ENCODE peak calls at places on chromosome 20, in nine cellular contexts. J, Z, W, S, X, Y, G, U and Q are unnamed samples. For H3K36me3, the result is how much of the 10 kb centered on the place peaks cover.

GRCh38 chr20:5920581-5920980 is 29.8 kb downstream of the TRMT6 start:
- DNase-seq in J (no peak), Z (no peak), W (no peak), S (no peak), X (no peak), Y (no peak), G (no peak), U (no peak), Q (no peak)

GRCh38 chr20:8693709-8694108 is 375.2 kb upstream of the PLCB4 start:
- DNase-seq in J (no peak), Z (no peak), W (no peak), S (peak), X (no peak), Y (no peak), G (no peak), U (no peak), Q (no peak)

GRCh38 chr20:49916146-49917002 is 1.0 kb upstream of the SPATA2 start:
- DNase-seq in J (no peak), Z (no peak), W (no peak), S (no peak), X (no peak), Y (peak), G (no peak), U (no peak), Q (no peak)

GRCh38 chr20:46351357-46352058 is 43.2 kb upstream of the CDH22 start:
- DNase-seq in J (no peak), Z (no peak), W (no peak), S (no peak), X (peak), Y (no peak), G (peak), U (peak), Q (no peak)

GRCh38 chr20:14986026-14986655 is 648.7 kb upstream of the FLRT3 start:
- DNase-seq in J (no peak), Z (no peak), W (peak), S (no peak), X (peak), Y (peak), G (no peak), U (no peak), Q (no peak)

GRCh38 chr20:59033093-59033492 is 958 bp upstream of the ATP5F1E start:
- DNase-seq in J (no peak), Z (no peak), W (no peak), S (no peak), X (no peak), Y (no peak), G (no peak), U (no peak), Q (no peak)

GRCh38 chr20:32983459-32984112 is 20.6 kb downstream of the SUN5 start:
- DNase-seq in J (no peak), Z (no peak), W (no peak), S (no peak), X (no peak), Y (no peak), G (peak), U (no peak), Q (no peak)

GRCh38 chr20:5557123-5557522 is 193.1 kb upstream of the SHLD1 start:
- DNase-seq in J (no peak), Z (peak), W (no peak), S (peak), X (peak), Y (peak), G (no peak), U (peak), Q (peak)

GRCh38 chr20:19890358-19891117 is 126.6 kb upstream of the NAA20 start:
- DNase-seq in J (no peak), Z (no peak), W (no peak), S (no peak), X (no peak), Y (no peak), G (no peak), U (no peak), Q (no peak)

GRCh38 chr20:18132663-18133062 is 5.0 kb upstream of the KAT14 start:
- DNase-seq in J (no peak), Z (no peak), W (no peak), S (no peak), X (no peak), Y (no peak), G (no peak), U (no peak), Q (no peak)

GRCh38 chr20:10784337-10785183 is 110.8 kb upstream of the JAG1 start:
- DNase-seq in J (no peak), Z (no peak), W (no peak), S (no peak), X (no peak), Y (no peak), G (no peak), U (no peak), Q (no peak)

GRCh38 chr20:23939063-23939462 is 49.5 kb downstream of the GGTLC1 start:
- DNase-seq in J (no peak), Z (no peak), W (no peak), S (no peak), X (no peak), Y (no peak), G (no peak), U (no peak), Q (no peak)

GRCh38 chr20:40952231-40952630 is 76.4 kb upstream of the TOP1 start:
- DNase-seq in J (no peak), Z (no peak), W (no peak), S (no peak), X (no peak), Y (no peak), G (no peak), U (no peak), Q (no peak)

GRCh38 chr20:46093531-46093930 is 3.8 kb upstream of the NCOA5 start:
- DNase-seq in J (no peak), Z (no peak), W (no peak), S (no peak), X (no peak), Y (no peak), G (no peak), U (no peak), Q (no peak)

GRCh38 chr20:64107736-64108457 is 532 bp upstream of the NPBWR2 start:
- DNase-seq in J (no peak), Z (peak), W (peak), S (no peak), X (no peak), Y (no peak), G (peak), U (peak), Q (peak)

DNA sequence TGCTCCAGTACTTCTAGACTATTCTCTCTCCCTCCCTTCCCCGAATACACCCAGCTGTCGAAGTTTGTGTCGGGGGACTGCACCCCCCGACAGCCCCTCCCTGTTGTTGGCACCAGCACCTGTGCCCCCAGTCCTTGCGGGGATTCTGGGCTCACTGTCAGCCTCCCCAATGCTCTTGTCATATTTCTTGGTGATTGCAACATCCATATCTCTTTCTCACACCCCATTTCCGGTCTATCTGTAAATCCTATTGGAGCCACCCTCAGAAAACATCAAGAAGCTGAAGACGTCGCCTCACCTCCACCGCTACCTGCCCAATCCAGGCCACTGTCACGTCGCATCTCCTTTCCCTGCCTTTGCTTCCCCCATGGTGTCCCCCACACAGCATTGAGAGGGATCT is 32.6 kb upstream of the VSTM2L start:
- DNase-seq in J (no peak), Z (no peak), W (no peak), S (no peak), X (no peak), Y (no peak), G (peak), U (no peak), Q (no peak)
- H3K27ac ChIP-seq in J (no peak), Z (no peak), W (no peak), S (no peak), X (no peak), Y (no peak), G (no peak), U (no peak), Q (no peak)

GRCh38 chr20:3861191-3861590 is 14.6 kb downstream of the MAVS start:
- DNase-seq in J (no peak), Z (no peak), W (no peak), S (no peak), X (no peak), Y (no peak), G (no peak), U (no peak), Q (no peak)
- H3K36me3 ChIP-seq in J (half or more), Z (half or more), W (half or more), S (under half), X (half or more), Y (half or more), G (half or more), U (under half), Q (half or more)

GRCh38 chr20:55582498-55582897 is 422.8 kb downstream of the CBLN4 start:
- DNase-seq in J (no peak), Z (no peak), W (no peak), S (no peak), X (no peak), Y (no peak), G (no peak), U (no peak), Q (no peak)
- H3K27ac ChIP-seq in J (no peak), Z (no peak), W (no peak), S (no peak), X (no peak), Y (no peak), G (no peak), U (no peak), Q (no peak)

DNA sequence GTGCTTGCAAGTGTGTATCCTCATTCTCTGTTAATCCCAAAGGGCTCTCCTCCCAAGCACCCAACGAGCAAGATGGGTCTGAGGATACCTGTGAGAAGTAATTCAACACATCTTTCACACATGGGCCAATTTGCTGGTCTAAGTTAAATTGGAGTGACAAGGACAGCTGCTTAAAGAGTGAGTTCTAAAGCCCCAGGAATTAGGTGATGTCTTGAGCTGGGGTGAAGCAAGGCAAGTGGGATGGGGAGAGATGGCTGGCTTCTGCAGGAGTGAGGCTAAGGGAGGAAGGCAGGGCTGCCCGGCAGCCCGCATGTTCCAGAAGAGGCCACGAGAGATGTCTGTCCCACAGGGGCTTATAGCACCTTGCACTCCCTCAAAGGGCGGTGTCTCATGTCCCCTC is 288.5 kb downstream of the CDH26 start:
- DNase-seq in J (no peak), Z (no peak), W (no peak), S (no peak), X (no peak), Y (no peak), G (no peak), U (no peak), Q (no peak)
- H3K36me3 ChIP-seq in J (under half), Z (under half), W (under half), S (under half), X (under half), Y (under half), G (under half), U (under half), Q (under half)

GRCh38 chr20:22585786-22586493 is 1.6 kb upstream of the FOXA2 start:
- DNase-seq in J (no peak), Z (no peak), W (no peak), S (no peak), X (no peak), Y (no peak), G (no peak), U (no peak), Q (no peak)
- H3K27ac ChIP-seq in J (no peak), Z (no peak), W (peak), S (no peak), X (no peak), Y (no peak), G (no peak), U (no peak), Q (no peak)

DNA sequence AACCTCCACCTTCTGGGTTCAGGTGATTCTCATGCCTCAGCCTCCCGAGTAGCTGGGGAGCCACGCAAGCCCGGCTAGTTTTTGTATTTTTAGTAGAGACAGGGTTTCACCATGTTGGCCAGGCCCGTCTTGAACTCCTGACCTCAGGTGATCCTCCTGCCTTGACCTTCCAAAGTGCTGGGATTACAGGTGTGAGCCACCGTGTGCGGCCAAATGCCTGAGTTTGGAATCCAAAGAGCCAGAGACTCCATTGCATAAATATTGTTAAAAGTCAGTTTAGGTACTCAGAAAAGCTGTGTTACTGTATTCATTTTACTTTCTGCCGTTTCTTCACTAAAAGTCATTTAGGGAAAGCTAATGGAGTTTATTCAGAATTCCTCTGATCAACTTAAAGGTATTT is 137.3 kb downstream of the SULF2 start:
- DNase-seq in J (no peak), Z (no peak), W (no peak), S (no peak), X (no peak), Y (no peak), G (no peak), U (no peak), Q (no peak)
- H3K36me3 ChIP-seq in J (half or more), Z (half or more), W (half or more), S (under half), X (half or more), Y (under half), G (half or more), U (under half), Q (half or more)

GRCh38 chr20:62639765-62640164 is 2.5 kb upstream of the SLCO4A1 start:
- DNase-seq in J (no peak), Z (no peak), W (no peak), S (no peak), X (no peak), Y (peak), G (no peak), U (no peak), Q (no peak)

GRCh38 chr20:62642666-62643520 is 590 bp downstream of the SLCO4A1 start:
- DNase-seq in J (no peak), Z (no peak), W (no peak), S (peak), X (no peak), Y (no peak), G (peak), U (peak), Q (peak)

GRCh38 chr20:62638680-62639406 is 3.5 kb upstream of the SLCO4A1 start:
- DNase-seq in J (no peak), Z (no peak), W (no peak), S (no peak), X (no peak), Y (no peak), G (no peak), U (no peak), Q (no peak)

GRCh38 chr20:62641749-62642665 is at the start of gene SLCO4A1:
- DNase-seq in J (no peak), Z (peak), W (peak), S (peak), X (peak), Y (peak), G (peak), U (peak), Q (peak)

DNA sequence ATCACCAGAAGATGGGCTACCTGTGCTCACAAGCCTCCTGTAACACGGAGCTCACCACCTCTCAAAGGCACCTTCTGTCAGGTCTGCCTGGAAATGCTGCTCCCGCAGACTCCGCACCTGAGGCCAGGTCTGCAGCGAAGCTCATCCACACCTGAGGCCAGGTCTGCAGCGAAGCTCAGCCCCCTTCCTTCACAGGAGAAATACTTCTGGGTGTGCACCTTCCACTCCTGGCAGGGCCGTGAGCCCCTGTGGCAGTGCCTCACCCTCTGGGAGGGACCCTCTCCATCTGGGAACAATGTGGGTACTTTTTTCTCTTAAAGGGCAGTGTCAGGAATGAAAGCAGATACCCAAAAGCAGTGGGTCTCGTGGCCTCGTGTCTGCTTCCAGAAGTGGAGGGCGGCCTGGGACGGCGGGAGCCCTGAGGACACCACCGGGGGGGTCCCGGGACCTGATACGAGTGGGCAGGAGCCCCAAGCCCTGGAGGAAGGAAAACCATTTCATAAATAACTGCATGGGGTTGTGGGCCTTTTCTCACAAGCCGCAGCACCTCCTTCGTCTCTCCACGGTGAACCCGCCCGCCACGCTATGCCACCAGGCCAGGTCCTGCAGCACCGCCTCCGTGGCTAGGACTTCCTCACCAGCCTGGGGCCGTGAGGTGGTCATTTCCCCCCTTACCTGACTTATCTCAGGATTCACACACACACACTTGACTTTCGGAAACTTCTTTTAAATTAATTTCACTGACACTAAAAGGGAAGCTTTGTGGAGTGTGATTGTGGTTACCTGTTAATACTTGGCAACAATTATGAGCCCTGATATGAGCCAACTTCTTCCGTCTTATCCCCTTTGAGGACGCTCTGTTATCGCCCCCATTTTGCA is 1.2 kb upstream of the SLCO4A1 start:
- DNase-seq in J (no peak), Z (no peak), W (no peak), S (no peak), X (no peak), Y (no peak), G (peak), U (no peak), Q (no peak)
- H3K27ac ChIP-seq in J (peak), Z (peak), W (peak), S (no peak), X (no peak), Y (no peak), G (no peak), U (no peak), Q (peak)

DNA sequence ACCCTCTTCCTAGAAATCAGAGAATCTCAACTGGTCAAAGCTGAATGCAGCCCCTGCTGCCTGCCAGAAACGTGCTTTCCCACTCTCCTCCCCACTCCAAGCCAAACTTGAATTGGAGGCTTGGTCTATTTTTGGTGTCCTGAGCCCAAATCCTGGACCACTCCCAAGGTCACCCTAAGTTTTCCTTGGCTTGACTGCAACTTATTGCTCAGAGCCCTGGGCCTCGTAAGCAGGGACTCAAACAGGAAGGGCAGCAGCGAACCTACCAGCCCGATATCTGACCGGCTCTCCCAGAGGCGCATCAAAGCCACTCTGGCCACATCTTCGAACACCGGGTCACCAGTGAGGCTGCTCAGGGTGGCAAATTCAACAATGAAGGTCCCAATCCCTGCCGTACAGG is 12.7 kb downstream of the EDEM2 start:
- DNase-seq in J (no peak), Z (no peak), W (no peak), S (peak), X (peak), Y (no peak), G (no peak), U (no peak), Q (no peak)
- H3K36me3 ChIP-seq in J (half or more), Z (half or more), W (half or more), S (under half), X (half or more), Y (under half), G (half or more), U (under half), Q (under half)

GRCh38 chr20:57289401-57290177 is 23.1 kb upstream of the BMP7 start:
- DNase-seq in J (no peak), Z (no peak), W (no peak), S (no peak), X (no peak), Y (no peak), G (no peak), U (no peak), Q (no peak)

GRCh38 chr20:57287007-57287810 is 20.8 kb upstream of the BMP7 start:
- DNase-seq in J (no peak), Z (no peak), W (no peak), S (no peak), X (no peak), Y (no peak), G (no peak), U (no peak), Q (no peak)

GRCh38 chr20:57290178-57290484 is 23.7 kb upstream of the BMP7 start:
- DNase-seq in J (no peak), Z (no peak), W (no peak), S (no peak), X (no peak), Y (no peak), G (no peak), U (no peak), Q (no peak)

GRCh38 chr20:57288676-57289075 is 22.2 kb upstream of the BMP7 start:
- DNase-seq in J (no peak), Z (no peak), W (no peak), S (no peak), X (no peak), Y (no peak), G (no peak), U (no peak), Q (no peak)

DNA sequence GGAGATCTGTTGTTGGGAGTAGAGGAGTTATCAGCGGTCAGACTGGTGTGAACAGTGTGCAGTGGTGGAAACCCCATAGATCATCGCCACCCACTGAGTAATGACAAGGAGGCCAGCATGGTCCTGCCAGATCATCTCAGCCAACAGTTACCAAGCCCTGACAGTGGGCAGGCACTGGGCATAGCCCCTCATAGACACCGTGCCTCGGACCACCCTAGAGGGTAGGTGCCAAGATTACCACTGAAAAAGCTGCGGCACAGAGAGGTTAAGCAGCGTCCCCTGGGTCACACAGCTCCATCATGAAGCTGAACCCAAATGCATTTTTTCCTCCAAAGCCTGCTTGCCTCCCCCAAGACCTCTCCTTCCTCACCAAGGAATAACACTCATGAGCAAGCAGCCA is 21.5 kb upstream of the BMP7 start:
- DNase-seq in J (no peak), Z (no peak), W (no peak), S (no peak), X (no peak), Y (no peak), G (no peak), U (no peak), Q (no peak)
- H3K27ac ChIP-seq in J (no peak), Z (no peak), W (no peak), S (no peak), X (no peak), Y (no peak), G (no peak), U (no peak), Q (no peak)